ENCODE peak calls at places on chromosomes 1 and 21, in six cellular contexts. R is BE2C, B is hepatocyte, Z is heart left ventricle, S is transverse colon, O is left lung. L is an unnamed sample.

GRCh38 chr21:44849616-44850130 is 23.8 kb downstream of the PTTG1IP start:
- DNase-seq in R (no peak), B (peak), Z (no peak), S (peak), O (peak), L (no peak)

GRCh38 chr1:73860421-73860950 is 337.5 kb downstream of the LRRIQ3 start:
- DNase-seq in R (peak), B (no peak), Z (no peak), S (no peak), O (no peak), L (no peak)

GRCh38 chr1:62057230-62057629 is 137.4 kb upstream of the L1TD1 start:
- DNase-seq in R (no peak), B (no peak), Z (no peak), S (no peak), O (no peak), L (no peak)

GRCh38 chr1:175237389-175237788 is 44.8 kb upstream of the KIAA0040 start:
- DNase-seq in R (no peak), B (no peak), Z (no peak), S (no peak), O (no peak), L (no peak)

GRCh38 chr1:26744075-26744958 is 43.4 kb upstream of the PIGV start:
- DNase-seq in R (peak), B (peak), Z (peak), S (peak), O (peak), L (no peak)

GRCh38 chr1:2279210-2279639 is 51.1 kb downstream of the SKI start:
- DNase-seq in R (no peak), B (peak), Z (peak), S (no peak), O (peak), L (peak)

GRCh38 chr1:68828013-68828412 is 331.1 kb upstream of the DEPDC1 start:
- DNase-seq in R (no peak), B (no peak), Z (no peak), S (no peak), O (no peak), L (no peak)

GRCh38 chr1:71364236-71364635 is 283.4 kb upstream of the ZRANB2 start:
- DNase-seq in R (no peak), B (no peak), Z (no peak), S (no peak), O (no peak), L (no peak)

GRCh38 chr1:224683981-224684380 is 67.9 kb downstream of the CNIH3 start:
- DNase-seq in R (peak), B (no peak), Z (no peak), S (no peak), O (no peak), L (no peak)

GRCh38 chr1:179813626-179814351 is 63.8 kb downstream of the TOR1AIP2 start:
- DNase-seq in R (no peak), B (no peak), Z (no peak), S (no peak), O (no peak), L (no peak)

GRCh38 chr1:167795810-167796740 is 74.3 kb downstream of the MPZL1 start:
- DNase-seq in R (no peak), B (no peak), Z (peak), S (no peak), O (no peak), L (no peak)

GRCh38 chr1:15345711-15346355 is 63.9 kb upstream of the EFHD2 start:
- DNase-seq in R (no peak), B (no peak), Z (peak), S (peak), O (peak), L (no peak)

GRCh38 chr1:176119549-176119948 is 87.5 kb downstream of the COP1 start:
- DNase-seq in R (no peak), B (no peak), Z (no peak), S (no peak), O (no peak), L (no peak)

GRCh38 chr1:11907275-11908138 is 18.7 kb downstream of the KIAA2013 start:
- DNase-seq in R (peak), B (peak), Z (peak), S (peak), O (peak), L (peak)

GRCh38 chr1:57450981-57451380 is 27.1 kb upstream of the DAB1 start:
- DNase-seq in R (no peak), B (no peak), Z (no peak), S (no peak), O (no peak), L (no peak)

GRCh38 chr21:44701023-44701400 is 4.0 kb downstream of the KRTAP10-12 start:
- DNase-seq in R (no peak), B (no peak), Z (no peak), S (no peak), O (no peak), L (no peak)

GRCh38 chr1:39474810-39475209 is 16.6 kb upstream of the BMP8A start:
- DNase-seq in R (no peak), B (no peak), Z (peak), S (no peak), O (no peak), L (no peak)

GRCh38 chr1:155029513-155030242 is 3.9 kb downstream of the DCST2 start:
- DNase-seq in R (no peak), B (no peak), Z (no peak), S (no peak), O (peak), L (no peak)

GRCh38 chr1:112304612-112305011 is 91.4 kb upstream of the CTTNBP2NL start:
- DNase-seq in R (no peak), B (no peak), Z (no peak), S (no peak), O (no peak), L (no peak)

GRCh38 chr1:223180803-223181321 is 37.8 kb upstream of the TLR5 start:
- DNase-seq in R (no peak), B (no peak), Z (no peak), S (no peak), O (peak), L (no peak)

GRCh38 chr1:218587890-218588289 is 242.8 kb downstream of the TGFB2 start:
- DNase-seq in R (no peak), B (no peak), Z (no peak), S (no peak), O (no peak), L (no peak)

GRCh38 chr1:218589487-218589886 is 244.4 kb downstream of the TGFB2 start:
- DNase-seq in R (no peak), B (no peak), Z (no peak), S (no peak), O (no peak), L (no peak)

GRCh38 chr1:218592688-218593087 is 247.6 kb downstream of the TGFB2 start:
- DNase-seq in R (no peak), B (no peak), Z (no peak), S (no peak), O (no peak), L (no peak)

GRCh38 chr1:218588555-218589172 is 243.5 kb downstream of the TGFB2 start:
- DNase-seq in R (no peak), B (no peak), Z (no peak), S (no peak), O (no peak), L (no peak)

GRCh38 chr1:218591966-218592365 is 246.8 kb downstream of the TGFB2 start:
- DNase-seq in R (no peak), B (no peak), Z (no peak), S (no peak), O (no peak), L (no peak)
- TF ChIP-seq CTCF in R (no peak), B (no peak), Z (no peak), S (no peak), O (no peak), L (no peak)

GRCh38 chr21:27362249-27362648 is 395.4 kb upstream of the ADAMTS5 start:
- DNase-seq in R (no peak), B (no peak), Z (no peak), S (no peak), O (no peak), L (no peak)
- TF ChIP-seq CTCF in R (peak), B (no peak), Z (peak), S (no peak), O (no peak), L (no peak)

GRCh38 chr1:222071313-222071886 is 329.5 kb upstream of the DUSP10 start:
- DNase-seq in R (no peak), B (no peak), Z (no peak), S (no peak), O (no peak), L (no peak)

GRCh38 chr1:222077191-222077590 is 335.3 kb upstream of the DUSP10 start:
- DNase-seq in R (no peak), B (no peak), Z (no peak), S (no peak), O (no peak), L (no peak)

GRCh38 chr1:222074317-222074716 is 332.4 kb upstream of the DUSP10 start:
- DNase-seq in R (no peak), B (no peak), Z (no peak), S (no peak), O (no peak), L (no peak)

GRCh38 chr1:222068937-222069336 is 327.0 kb upstream of the DUSP10 start:
- DNase-seq in R (no peak), B (no peak), Z (no peak), S (no peak), O (no peak), L (no peak)

GRCh38 chr1:222073307-222073995 is 331.6 kb upstream of the DUSP10 start:
- DNase-seq in R (peak), B (peak), Z (no peak), S (no peak), O (no peak), L (no peak)
- TF ChIP-seq CTCF in R (peak), B (no peak), Z (no peak), S (no peak), O (no peak), L (no peak)

GRCh38 chr1:207181838-207182237 is 77.8 kb downstream of the C4BPA start:
- DNase-seq in R (no peak), B (no peak), Z (no peak), S (no peak), O (no peak), L (no peak)
- TF ChIP-seq CTCF in R (peak), B (peak), Z (peak), S (no peak), O (no peak), L (no peak)

DNA sequence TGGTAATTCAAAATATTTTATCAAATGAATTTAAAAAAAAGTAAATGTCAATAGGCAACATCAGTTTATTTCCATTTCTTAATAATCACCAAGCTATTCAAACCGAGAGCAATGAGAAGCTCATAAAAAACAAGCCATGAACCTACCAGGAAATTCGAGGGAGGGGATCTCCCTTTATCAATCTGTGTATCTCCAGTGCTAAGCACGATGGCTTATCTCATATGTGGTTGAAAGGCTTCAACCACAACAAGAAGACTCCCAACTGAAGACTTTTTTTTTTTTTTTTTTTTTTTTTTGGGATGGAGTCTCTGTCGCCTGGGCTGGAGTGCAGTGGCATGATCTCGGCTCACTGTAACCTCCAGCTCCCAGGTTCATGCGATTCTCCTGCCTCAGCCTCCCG is 833.3 kb downstream of the USP25 start:
- DNase-seq in R (no peak), B (no peak), Z (no peak), S (no peak), O (no peak), L (no peak)
- TF ChIP-seq CTCF in R (no peak), B (no peak), Z (no peak), S (no peak), O (no peak), L (no peak)

GRCh38 chr1:204837440-204838084 is 33.1 kb upstream of the NFASC start:
- DNase-seq in R (no peak), B (peak), Z (no peak), S (no peak), O (no peak), L (no peak)
- TF ChIP-seq CTCF in R (no peak), B (no peak), Z (no peak), S (no peak), O (no peak), L (no peak)

GRCh38 chr1:96688737-96689136 is 32.8 kb upstream of the PTBP2 start:
- DNase-seq in R (peak), B (peak), Z (no peak), S (no peak), O (no peak), L (peak)
- TF ChIP-seq CTCF in R (peak), B (no peak), Z (no peak), S (no peak), O (no peak), L (no peak)

GRCh38 chr1:35268282-35269189 is at the start of gene ZMYM4:
- DNase-seq in R (peak), B (peak), Z (peak), S (peak), O (peak), L (peak)
- TF ChIP-seq CTCF in R (no peak), B (no peak), Z (peak), S (no peak), O (no peak), L (no peak)

L was measured in glutamatergic neuron.